ENCODE peak calls at places on chromosome 17, in eight cellular contexts. D is hepatocyte; X is T1000; Y is CD8-positive, alpha-beta T cell; O is lung microvascular endothelial cell; M is heart right ventricle; V is HFF-Myc; C is NAMALWA. U is an unnamed sample.

GRCh38 chr17:49996495-49997255 is 1.7 kb upstream of the DLX3 start:
- DNase-seq in D (peak; percentile 73), X (peak; percentile 44), Y (peak; percentile 51), O (peak; percentile 24), M (peak; percentile 39), V (no peak), C (peak; percentile 66), U (peak; percentile 22)

GRCh38 chr17:530851-531250 is 178.2 kb upstream of the RPH3AL start:
- DNase-seq in D (no peak), X (no peak), Y (no peak), O (no peak), M (no peak), V (no peak), C (no peak), U (no peak)

GRCh38 chr17:58207451-58207850 is 11.6 kb downstream of the MKS1 start:
- DNase-seq in D (no peak), X (no peak), Y (no peak), O (no peak), M (no peak), V (no peak), C (no peak), U (no peak)

GRCh38 chr17:46023783-46024388 is 24.8 kb downstream of the STH start:
- DNase-seq in D (no peak), X (no peak), Y (no peak), O (no peak), M (no peak), V (no peak), C (no peak), U (no peak)

GRCh38 chr17:44926841-44927525 is 11.7 kb upstream of the GFAP start:
- DNase-seq in D (no peak), X (no peak), Y (no peak), O (no peak), M (no peak), V (no peak), C (no peak), U (no peak)

GRCh38 chr17:40022961-40023541 is 7.8 kb downstream of the CSF3 start:
- DNase-seq in D (peak; percentile 4), X (no peak), Y (no peak), O (no peak), M (no peak), V (no peak), C (no peak), U (no peak)

GRCh38 chr17:1762233-1762905 is 509 bp downstream of the SERPINF1 start:
- DNase-seq in D (no peak), X (no peak), Y (no peak), O (no peak), M (peak; percentile 44), V (peak; percentile 56), C (no peak), U (no peak)

GRCh38 chr17:29388937-29389336 is 1.2 kb upstream of the TAOK1 start:
- DNase-seq in D (no peak), X (no peak), Y (no peak), O (no peak), M (no peak), V (no peak), C (no peak), U (no peak)

GRCh38 chr17:17008998-17009397 is 33.3 kb upstream of the MPRIP start:
- DNase-seq in D (no peak), X (no peak), Y (no peak), O (no peak), M (no peak), V (no peak), C (no peak), U (no peak)

GRCh38 chr17:32481193-32481592 is 5.6 kb upstream of the CDK5R1 start:
- DNase-seq in D (no peak), X (no peak), Y (no peak), O (no peak), M (no peak), V (no peak), C (no peak), U (no peak)

GRCh38 chr17:49616546-49617205 is 41.0 kb downstream of the NXPH3 start:
- DNase-seq in D (no peak), X (no peak), Y (no peak), O (no peak), M (peak; percentile 74), V (no peak), C (no peak), U (no peak)

GRCh38 chr17:68248199-68248825 is 469 bp downstream of the AMZ2 start:
- DNase-seq in D (peak; percentile 66), X (no peak), Y (no peak), O (peak; percentile 61), M (no peak), V (no peak), C (peak; percentile 37), U (no peak)

GRCh38 chr17:72968798-72969197 is 123.7 kb downstream of the SLC39A11 start:
- DNase-seq in D (no peak), X (no peak), Y (no peak), O (no peak), M (no peak), V (no peak), C (no peak), U (no peak)

GRCh38 chr17:61833536-61834203 is 29.7 kb downstream of the BRIP1 start:
- DNase-seq in D (no peak), X (peak; percentile 49), Y (no peak), O (peak; percentile 52), M (no peak), V (peak; percentile 45), C (no peak), U (peak; percentile 91)

GRCh38 chr17:48637323-48638260 is 11.4 kb upstream of the HOXB9 start:
- DNase-seq in D (no peak), X (no peak), Y (no peak), O (no peak), M (no peak), V (peak; percentile 6), C (no peak), U (no peak)

GRCh38 chr17:1978396-1978962 is 46.7 kb downstream of the RTN4RL1 start:
- DNase-seq in D (no peak), X (no peak), Y (no peak), O (no peak), M (no peak), V (no peak), C (no peak), U (no peak)

GRCh38 chr17:18140648-18141047 is 32.1 kb downstream of the MYO15A start:
- DNase-seq in D (no peak), X (no peak), Y (no peak), O (no peak), M (no peak), V (no peak), C (no peak), U (no peak)

GRCh38 chr17:79746955-79747507 is 16.3 kb downstream of the ENPP7 start:
- DNase-seq in D (no peak), X (no peak), Y (no peak), O (no peak), M (no peak), V (no peak), C (no peak), U (no peak)

GRCh38 chr17:51118330-51119195 is 2.1 kb downstream of the SPAG9 start:
- DNase-seq in D (peak; percentile 58), X (no peak), Y (no peak), O (peak; percentile 37), M (peak; percentile 21), V (no peak), C (peak; percentile 84), U (no peak)

GRCh38 chr17:60554377-60554788 is 28.3 kb upstream of the APPBP2 start:
- DNase-seq in D (no peak), X (peak; percentile 36), Y (no peak), O (no peak), M (no peak), V (peak; percentile 60), C (no peak), U (no peak)